ENCODE peak calls at places on chromosomes 2 and 18, in seven cellular contexts. Y is transverse colon, W is AG09319, H is NCI-H1105 treated with DMSO at 0.1 percent for 48 hours, B is K562, N is COLO829, F is GM04504. J is an unnamed sample.

GRCh38 chr2:189669913-189670312 is 4.6 kb upstream of the ANKAR start:
- DNase-seq in W (no peak), F (no peak), B (no peak), H (no peak), Y (no peak), N (no peak), J (no peak)

GRCh38 chr2:27203741-27204140 is 8.1 kb upstream of the ATRAID start:
- DNase-seq in W (no peak), N (no peak), F (no peak), H (no peak), Y (no peak), B (no peak), J (no peak)

GRCh38 chr2:164103271-164103670 is 367.5 kb upstream of the FIGN start:
- DNase-seq in F (no peak), W (no peak), H (no peak), N (no peak), Y (no peak), B (no peak), J (no peak)

GRCh38 chr18:48947583-48947982 is 3.2 kb downstream of the SMAD7 start:
- DNase-seq in B (no peak), N (no peak), H (peak), W (no peak), F (no peak), Y (no peak), J (no peak)

GRCh38 chr2:129877795-129878775 is 101.4 kb upstream of the RAB6C start:
- DNase-seq in B (no peak), H (peak), N (peak), W (peak), F (peak), Y (no peak), J (no peak)

GRCh38 chr2:223576873-223577272 is 25.3 kb downstream of the SCG2 start:
- DNase-seq in B (no peak), F (peak), N (no peak), Y (no peak), H (no peak), W (peak), J (no peak)

GRCh38 chr2:232761301-232761907 is 15.0 kb downstream of the KCNJ13 start:
- DNase-seq in B (no peak), Y (peak), N (peak), F (no peak), H (peak), W (peak), J (peak)

GRCh38 chr18:8800041-8800441 is 94.7 kb downstream of the MTCL1 start:
- DNase-seq in B (no peak), F (peak), Y (no peak), N (no peak), H (no peak), W (no peak), J (no peak)

GRCh38 chr18:4758980-4759379 is 303.9 kb upstream of the DLGAP1 start:
- DNase-seq in Y (no peak), B (no peak), F (no peak), N (no peak), W (no peak), H (no peak), J (no peak)

GRCh38 chr18:58909521-58909920 is 44.8 kb downstream of the ZNF532 start:
- DNase-seq in H (no peak), B (no peak), F (no peak), W (no peak), Y (no peak), N (no peak), J (no peak)

GRCh38 chr2:39696838-39697237 is 31.1 kb downstream of the TMEM178A start:
- DNase-seq in B (no peak), F (peak), N (peak), Y (no peak), W (peak), H (peak), J (no peak)

GRCh38 chr2:28976584-28976983 is 4.5 kb upstream of the TOGARAM2 start:
- DNase-seq in Y (no peak), N (no peak), B (no peak), H (no peak), W (no peak), F (no peak), J (no peak)

GRCh38 chr2:232485333-232485756 is 2.3 kb downstream of the ECEL1 start:
- DNase-seq in N (no peak), Y (no peak), H (no peak), B (no peak), F (no peak), W (no peak), J (no peak)

GRCh38 chr18:12948055-12948804 is 419 bp downstream of the SEH1L start:
- DNase-seq in N (peak), Y (peak), F (peak), H (peak), W (peak), B (peak), J (peak)

GRCh38 chr2:112820343-112820742 is 16.2 kb downstream of the IL1B start:
- DNase-seq in N (no peak), W (no peak), F (no peak), B (no peak), H (no peak), Y (no peak), J (no peak)

GRCh38 chr2:16303761-16304160 is 361.9 kb downstream of the CYRIA start:
- DNase-seq in B (no peak), N (no peak), F (no peak), W (no peak), H (no peak), Y (no peak), J (no peak)

GRCh38 chr2:132037527-132038178 is 124.1 kb downstream of the ANKRD30BL start:
- DNase-seq in B (peak), H (peak), N (no peak), Y (no peak), W (no peak), F (no peak), J (no peak)

GRCh38 chr2:163693484-163693883 is 42.3 kb downstream of the FIGN start:
- DNase-seq in Y (no peak), H (no peak), N (no peak), F (no peak), W (no peak), B (no peak), J (no peak)

GRCh38 chr2:184534986-184535385 is 63.3 kb upstream of the ZNF804A start:
- DNase-seq in Y (no peak), H (no peak), B (no peak), N (no peak), W (no peak), F (no peak), J (no peak)

GRCh38 chr2:3269425-3270094 is 108.1 kb downstream of the EIPR1 start:
- DNase-seq in B (no peak), F (no peak), Y (no peak), N (no peak), W (no peak), H (no peak), J (no peak)

GRCh38 chr18:78017869-78018268 is 768.2 kb downstream of the GALR1 start:
- DNase-seq in N (no peak), H (no peak), F (no peak), W (no peak), B (no peak), Y (no peak), J (no peak)

GRCh38 chr2:198628596-198628995 is 824.2 kb downstream of the PLCL1 start:
- DNase-seq in N (no peak), H (no peak), B (no peak), Y (no peak), F (no peak), W (no peak), J (no peak)

GRCh38 chr2:176507736-176508135 is 238.5 kb downstream of the MTX2 start:
- DNase-seq in Y (no peak), F (no peak), H (no peak), B (no peak), N (no peak), W (no peak), J (no peak)

GRCh38 chr2:44934962-44935853 is 6.3 kb upstream of the SIX3 start:
- DNase-seq in Y (no peak), H (no peak), N (no peak), F (no peak), B (no peak), W (no peak), J (no peak)

GRCh38 chr18:21243041-21243431 is 1.0 kb downstream of the GREB1L start:
- DNase-seq in N (no peak), F (no peak), H (no peak), B (no peak), Y (peak), W (no peak), J (no peak)

GRCh38 chr2:170714156-170715061 is 728 bp upstream of the SP5 start:
- DNase-seq in H (no peak), F (no peak), W (no peak), N (peak), Y (peak), B (peak), J (no peak)

GRCh38 chr2:108309903-108310302 is 21.2 kb downstream of the SULT1C2 start:
- DNase-seq in H (no peak), B (no peak), F (no peak), W (no peak), Y (no peak), N (no peak), J (no peak)

GRCh38 chr2:21038403-21039073 is 5.3 kb downstream of the APOB start:
- DNase-seq in H (no peak), W (no peak), N (no peak), F (no peak), B (no peak), Y (no peak), J (no peak)

GRCh38 chr2:170680172-170680913 is 34.8 kb upstream of the SP5 start:
- DNase-seq in N (no peak), F (no peak), Y (no peak), W (no peak), H (no peak), B (no peak), J (no peak)

GRCh38 chr2:234329202-234329930 is 167.5 kb downstream of the ARL4C start:
- DNase-seq in W (no peak), B (no peak), H (no peak), Y (no peak), N (no peak), F (no peak), J (no peak)

GRCh38 chr18:32920796-32921787 is 148.3 kb upstream of the KLHL14 start:
- DNase-seq in Y (no peak), H (no peak), N (peak), B (no peak), W (peak), F (peak), J (no peak)

GRCh38 chr2:236507393-236508085 is 62.1 kb upstream of the ACKR3 start:
- DNase-seq in B (peak), H (no peak), N (no peak), W (no peak), Y (peak), F (no peak), J (no peak)

GRCh38 chr2:78992807-78993517 is 32.5 kb upstream of the REG3G start:
- DNase-seq in W (no peak), H (peak), N (no peak), Y (peak), F (no peak), B (no peak), J (no peak)

GRCh38 chr2:222734690-222735014 is 63.2 kb downstream of the MOGAT1 start:
- DNase-seq in W (no peak), N (peak), Y (no peak), B (no peak), H (no peak), F (no peak), J (no peak)

GRCh38 chr2:71458413-71459083 is 5.2 kb downstream of the DYSF start:
- DNase-seq in B (no peak), W (no peak), Y (no peak), F (no peak), H (no peak), N (no peak), J (no peak)